ENCODE peak calls at places on chromosomes 6 and 20, in six cellular contexts. A is NCI-H2081, V is DND-41, Y is iPS-NIHi11, X is transverse colon, L is Peyer's patch. G is an unnamed sample.
A peak's percentile ranks its signal among the peaks of the same experiment; 100 is the strongest.

GRCh38 chr6:142530566-142530965 is 228.8 kb downstream of the ADGRG6 start:
- DNase-seq in X (no peak), L (no peak), Y (no peak), A (no peak), V (no peak), G (no peak)

GRCh38 chr6:154706389-154706788 is 26.8 kb upstream of the SCAF8 start:
- DNase-seq in X (no peak), L (no peak), V (no peak), A (no peak), Y (no peak), G (no peak)

GRCh38 chr6:12844284-12845223 is 128.0 kb downstream of the PHACTR1 start:
- DNase-seq in V (no peak), A (peak; percentile 40), L (no peak), X (no peak), Y (peak; percentile 54), G (peak; percentile 13)

GRCh38 chr20:38896009-38896594 is 30.1 kb upstream of the FAM83D start:
- DNase-seq in X (no peak), V (no peak), A (no peak), Y (no peak), L (no peak), G (no peak)

GRCh38 chr6:5076931-5077330 is 8.2 kb upstream of the PPP1R3G start:
- DNase-seq in L (no peak), Y (no peak), V (no peak), A (no peak), X (no peak), G (no peak)

GRCh38 chr20:34708621-34709043 is 4.5 kb downstream of the TP53INP2 start:
- DNase-seq in L (peak; percentile 86), Y (peak; percentile 56), A (peak; percentile 51), X (peak; percentile 72), V (peak; percentile 32), G (peak; percentile 56)

GRCh38 chr6:140601409-140601808 is 1227.0 kb upstream of the CITED2 start:
- DNase-seq in V (no peak), A (no peak), L (no peak), X (no peak), Y (no peak), G (no peak)

GRCh38 chr6:111428803-111429202 is 54.2 kb downstream of the REV3L start:
- DNase-seq in L (no peak), V (no peak), Y (no peak), X (no peak), A (no peak), G (no peak)

GRCh38 chr20:24620937-24621519 is 151.6 kb downstream of the SYNDIG1 start:
- DNase-seq in L (no peak), Y (no peak), A (no peak), X (no peak), V (no peak), G (no peak)

GRCh38 chr6:134564705-134565104 is 246.8 kb upstream of the SGK1 start:
- DNase-seq in A (peak; percentile 84), L (no peak), Y (no peak), V (no peak), X (no peak), G (peak; percentile 98)

GRCh38 chr20:24878657-24879056 is 70.4 kb upstream of the CST7 start:
- DNase-seq in L (no peak), A (no peak), V (no peak), X (no peak), Y (no peak), G (no peak)

GRCh38 chr6:167703347-167703746 is 123.4 kb upstream of the AFDN start:
- DNase-seq in L (peak; percentile 39), Y (no peak), X (no peak), V (no peak), A (no peak), G (no peak)

GRCh38 chr6:106163966-106164877 is 78.1 kb downstream of the PRDM1 start:
- DNase-seq in V (no peak), A (no peak), Y (no peak), X (peak; percentile 46), L (peak; percentile 73), G (no peak)

GRCh38 chr6:83578057-83578456 is 65.7 kb downstream of the PRSS35 start:
- DNase-seq in X (no peak), L (no peak), A (no peak), Y (no peak), V (no peak), G (no peak)

GRCh38 chr6:167779123-167779992 is 47.4 kb upstream of the AFDN start:
- DNase-seq in X (no peak), L (peak; percentile 37), Y (no peak), A (peak; percentile 51), V (no peak), G (no peak)

GRCh38 chr6:113796040-113796439 is 61.1 kb upstream of the MARCKS start:
- DNase-seq in X (no peak), Y (no peak), L (no peak), A (no peak), V (no peak), G (no peak)

GRCh38 chr6:52634211-52634610 is 36.7 kb upstream of the TMEM14A start:
- DNase-seq in V (no peak), X (no peak), A (no peak), L (no peak), Y (no peak), G (no peak)

GRCh38 chr6:112033824-112034223 is 20.1 kb upstream of the CCN6 start:
- DNase-seq in Y (no peak), X (no peak), V (no peak), A (no peak), L (no peak), G (no peak)

G was measured in NCI-H146.